ENCODE peak calls at places on chromosomes 16 and 17, in eight cellular contexts. One of them, this sample, is unnamed.
A peak's percentile ranks its signal among the peaks of the same experiment; 100 is the strongest.

GRCh38 chr16:70682239-70683145 is 3.4 kb downstream of the MTSS2 start:
- DNase-seq in mucosa of descending colon: peak; percentile 15
- DNase-seq in CD8-positive, alpha-beta T cell: no peak
- DNase-seq in astrocyte of the spinal cord: no peak
- DNase-seq in tibial artery: no peak
- DNase-seq in spleen: peak; percentile 67
- DNase-seq in hepatocyte: no peak
- DNase-seq in progenitor cell of endocrine pancreas: no peak
- DNase-seq in this sample: no peak

GRCh38 chr17:49454050-49454449 is 39.4 kb upstream of the PHB1 start:
- DNase-seq in mucosa of descending colon: no peak
- DNase-seq in CD8-positive, alpha-beta T cell: no peak
- DNase-seq in astrocyte of the spinal cord: peak; percentile 23
- DNase-seq in tibial artery: no peak
- DNase-seq in spleen: no peak
- DNase-seq in hepatocyte: no peak
- DNase-seq in progenitor cell of endocrine pancreas: no peak
- DNase-seq in this sample: no peak

GRCh38 chr17:65660947-65661346 is 99.5 kb upstream of the AXIN2 start:
- DNase-seq in mucosa of descending colon: no peak
- DNase-seq in CD8-positive, alpha-beta T cell: no peak
- DNase-seq in astrocyte of the spinal cord: peak; percentile 56
- DNase-seq in tibial artery: no peak
- DNase-seq in spleen: no peak
- DNase-seq in hepatocyte: no peak
- DNase-seq in progenitor cell of endocrine pancreas: no peak
- DNase-seq in this sample: no peak

GRCh38 chr16:73053379-73054130 is 5.6 kb upstream of the ZFHX3 start:
- DNase-seq in mucosa of descending colon: no peak
- DNase-seq in CD8-positive, alpha-beta T cell: no peak
- DNase-seq in astrocyte of the spinal cord: peak; percentile 69
- DNase-seq in tibial artery: no peak
- DNase-seq in spleen: no peak
- DNase-seq in hepatocyte: no peak
- DNase-seq in progenitor cell of endocrine pancreas: no peak
- DNase-seq in this sample: no peak

GRCh38 chr16:22081050-22081449 is 11.3 kb upstream of the VWA3A start:
- DNase-seq in mucosa of descending colon: no peak
- DNase-seq in CD8-positive, alpha-beta T cell: no peak
- DNase-seq in astrocyte of the spinal cord: no peak
- DNase-seq in tibial artery: no peak
- DNase-seq in spleen: no peak
- DNase-seq in hepatocyte: no peak
- DNase-seq in progenitor cell of endocrine pancreas: no peak
- DNase-seq in this sample: no peak

GRCh38 chr16:59463776-59464175 is 729.7 kb upstream of the GOT2 start:
- DNase-seq in mucosa of descending colon: no peak
- DNase-seq in CD8-positive, alpha-beta T cell: no peak
- DNase-seq in astrocyte of the spinal cord: no peak
- DNase-seq in tibial artery: no peak
- DNase-seq in spleen: no peak
- DNase-seq in hepatocyte: no peak
- DNase-seq in progenitor cell of endocrine pancreas: no peak
- DNase-seq in this sample: no peak

GRCh38 chr16:67000384-67001158 is 12.2 kb downstream of the CES4A start:
- DNase-seq in mucosa of descending colon: peak; percentile 77
- DNase-seq in CD8-positive, alpha-beta T cell: peak; percentile 18
- DNase-seq in astrocyte of the spinal cord: peak; percentile 13
- DNase-seq in tibial artery: peak; percentile 55
- DNase-seq in spleen: peak; percentile 88
- DNase-seq in hepatocyte: peak; percentile 72
- DNase-seq in progenitor cell of endocrine pancreas: peak; percentile 34
- DNase-seq in this sample: no peak

GRCh38 chr17:40323731-40324650 is 15.0 kb downstream of the RARA start:
- DNase-seq in mucosa of descending colon: peak; percentile 68
- DNase-seq in CD8-positive, alpha-beta T cell: no peak
- DNase-seq in astrocyte of the spinal cord: no peak
- DNase-seq in tibial artery: peak; percentile 73
- DNase-seq in spleen: peak; percentile 85
- DNase-seq in hepatocyte: no peak
- DNase-seq in progenitor cell of endocrine pancreas: no peak
- DNase-seq in this sample: no peak

GRCh38 chr17:40517981-40518380 is 16.6 kb upstream of the TNS4 start:
- DNase-seq in mucosa of descending colon: no peak
- DNase-seq in CD8-positive, alpha-beta T cell: no peak
- DNase-seq in astrocyte of the spinal cord: no peak
- DNase-seq in tibial artery: no peak
- DNase-seq in spleen: peak; percentile 33
- DNase-seq in hepatocyte: no peak
- DNase-seq in progenitor cell of endocrine pancreas: no peak
- DNase-seq in this sample: no peak

GRCh38 chr17:5826384-5826783 is 242.1 kb upstream of the NLRP1 start:
- DNase-seq in mucosa of descending colon: no peak
- DNase-seq in CD8-positive, alpha-beta T cell: no peak
- DNase-seq in astrocyte of the spinal cord: peak; percentile 34
- DNase-seq in tibial artery: no peak
- DNase-seq in spleen: no peak
- DNase-seq in hepatocyte: no peak
- DNase-seq in progenitor cell of endocrine pancreas: no peak
- DNase-seq in this sample: no peak

GRCh38 chr17:19718613-19719364 is 2.4 kb upstream of the SLC47A2 start:
- DNase-seq in mucosa of descending colon: no peak
- DNase-seq in CD8-positive, alpha-beta T cell: no peak
- DNase-seq in astrocyte of the spinal cord: no peak
- DNase-seq in tibial artery: no peak
- DNase-seq in spleen: no peak
- DNase-seq in hepatocyte: no peak
- DNase-seq in progenitor cell of endocrine pancreas: no peak
- DNase-seq in this sample: no peak

GRCh38 chr17:35074711-35075707 is 11.5 kb upstream of the RFFL start:
- DNase-seq in mucosa of descending colon: no peak
- DNase-seq in CD8-positive, alpha-beta T cell: no peak
- DNase-seq in astrocyte of the spinal cord: no peak
- DNase-seq in tibial artery: no peak
- DNase-seq in spleen: no peak
- DNase-seq in hepatocyte: no peak
- DNase-seq in progenitor cell of endocrine pancreas: no peak
- DNase-seq in this sample: no peak

GRCh38 chr17:4940625-4941021 is 555 bp downstream of the RNF167 start:
- DNase-seq in mucosa of descending colon: peak; percentile 84
- DNase-seq in CD8-positive, alpha-beta T cell: peak; percentile 42
- DNase-seq in astrocyte of the spinal cord: no peak
- DNase-seq in tibial artery: no peak
- DNase-seq in spleen: peak; percentile 91
- DNase-seq in hepatocyte: no peak
- DNase-seq in progenitor cell of endocrine pancreas: no peak
- DNase-seq in this sample: no peak

GRCh38 chr17:71790791-71791190 is 330.0 kb upstream of the SOX9 start:
- DNase-seq in mucosa of descending colon: no peak
- DNase-seq in CD8-positive, alpha-beta T cell: no peak
- DNase-seq in astrocyte of the spinal cord: peak; percentile 29
- DNase-seq in tibial artery: no peak
- DNase-seq in spleen: no peak
- DNase-seq in hepatocyte: no peak
- DNase-seq in progenitor cell of endocrine pancreas: no peak
- DNase-seq in this sample: no peak

GRCh38 chr17:1494203-1494602 is 1.7 kb upstream of the MYO1C start:
- DNase-seq in mucosa of descending colon: no peak
- DNase-seq in CD8-positive, alpha-beta T cell: no peak
- DNase-seq in astrocyte of the spinal cord: no peak
- DNase-seq in tibial artery: no peak
- DNase-seq in spleen: no peak
- DNase-seq in hepatocyte: no peak
- DNase-seq in progenitor cell of endocrine pancreas: no peak
- DNase-seq in this sample: no peak

GRCh38 chr16:57023541-57024249 is 34.3 kb downstream of the NLRC5 start:
- DNase-seq in mucosa of descending colon: no peak
- DNase-seq in CD8-positive, alpha-beta T cell: peak; percentile 73
- DNase-seq in astrocyte of the spinal cord: no peak
- DNase-seq in tibial artery: no peak
- DNase-seq in spleen: peak; percentile 73
- DNase-seq in hepatocyte: no peak
- DNase-seq in progenitor cell of endocrine pancreas: no peak
- DNase-seq in this sample: no peak

GRCh38 chr16:28935924-28936783 is 4.4 kb downstream of the CD19 start:
- DNase-seq in mucosa of descending colon: peak; percentile 92
- DNase-seq in CD8-positive, alpha-beta T cell: peak; percentile 61
- DNase-seq in astrocyte of the spinal cord: peak; percentile 74
- DNase-seq in tibial artery: peak; percentile 77
- DNase-seq in spleen: peak; percentile 94
- DNase-seq in hepatocyte: peak; percentile 55
- DNase-seq in progenitor cell of endocrine pancreas: no peak
- DNase-seq in this sample: no peak

GRCh38 chr16:85151603-85152413 is 39.5 kb upstream of the CIBAR2 start:
- DNase-seq in mucosa of descending colon: no peak
- DNase-seq in CD8-positive, alpha-beta T cell: no peak
- DNase-seq in astrocyte of the spinal cord: peak; percentile 82
- DNase-seq in tibial artery: peak; percentile 80
- DNase-seq in spleen: no peak
- DNase-seq in hepatocyte: peak; percentile 89
- DNase-seq in progenitor cell of endocrine pancreas: no peak
- DNase-seq in this sample: no peak

DNA sequence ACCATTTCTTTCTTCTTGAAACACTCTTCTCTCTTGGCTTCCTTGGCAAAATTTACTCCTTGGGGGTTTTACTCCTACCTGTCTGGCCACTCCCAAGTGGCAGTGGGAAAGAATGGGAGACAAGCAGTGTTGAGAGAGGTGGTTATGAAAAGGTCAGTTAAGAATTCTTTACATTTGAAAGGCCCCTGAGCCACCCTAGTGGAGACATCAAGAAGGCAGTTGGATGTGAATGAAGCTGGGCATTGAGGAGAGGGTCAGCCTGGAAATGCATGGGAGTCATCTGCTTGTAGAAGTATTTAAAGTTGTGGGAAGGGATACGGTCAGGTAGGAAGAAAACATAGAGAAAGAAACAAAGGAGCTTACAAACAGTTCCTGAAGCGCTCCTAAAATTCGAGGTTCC is 42.3 kb upstream of the CCNF start:
- DNase-seq in mucosa of descending colon: no peak
- DNase-seq in CD8-positive, alpha-beta T cell: no peak
- DNase-seq in astrocyte of the spinal cord: no peak
- DNase-seq in tibial artery: no peak
- DNase-seq in spleen: no peak
- DNase-seq in hepatocyte: no peak
- DNase-seq in progenitor cell of endocrine pancreas: no peak
- DNase-seq in this sample: no peak
- TF ChIP-seq CTCF in mucosa of descending colon: no peak
- TF ChIP-seq CTCF in CD8-positive, alpha-beta T cell: no peak
- TF ChIP-seq CTCF in astrocyte of the spinal cord: peak; percentile 47
- TF ChIP-seq CTCF in tibial artery: no peak
- TF ChIP-seq CTCF in spleen: no peak
- TF ChIP-seq CTCF in hepatocyte: no peak
- TF ChIP-seq CTCF in progenitor cell of endocrine pancreas: peak; percentile 50
- TF ChIP-seq CTCF in this sample: peak; percentile 65

GRCh38 chr17:57462007-57462579 is 205.8 kb downstream of the MSI2 start:
- DNase-seq in mucosa of descending colon: no peak
- DNase-seq in CD8-positive, alpha-beta T cell: no peak
- DNase-seq in astrocyte of the spinal cord: no peak
- DNase-seq in tibial artery: no peak
- DNase-seq in spleen: peak; percentile 38
- DNase-seq in hepatocyte: no peak
- DNase-seq in progenitor cell of endocrine pancreas: no peak
- DNase-seq in this sample: no peak

GRCh38 chr17:57457188-57457587 is 200.9 kb downstream of the MSI2 start:
- DNase-seq in mucosa of descending colon: no peak
- DNase-seq in CD8-positive, alpha-beta T cell: no peak
- DNase-seq in astrocyte of the spinal cord: no peak
- DNase-seq in tibial artery: no peak
- DNase-seq in spleen: no peak
- DNase-seq in hepatocyte: no peak
- DNase-seq in progenitor cell of endocrine pancreas: no peak
- DNase-seq in this sample: no peak

GRCh38 chr17:57461082-57461481 is 204.8 kb downstream of the MSI2 start:
- DNase-seq in mucosa of descending colon: no peak
- DNase-seq in CD8-positive, alpha-beta T cell: no peak
- DNase-seq in astrocyte of the spinal cord: no peak
- DNase-seq in tibial artery: no peak
- DNase-seq in spleen: no peak
- DNase-seq in hepatocyte: no peak
- DNase-seq in progenitor cell of endocrine pancreas: no peak
- DNase-seq in this sample: no peak

GRCh38 chr17:57458718-57459285 is 202.5 kb downstream of the MSI2 start:
- DNase-seq in mucosa of descending colon: no peak
- DNase-seq in CD8-positive, alpha-beta T cell: no peak
- DNase-seq in astrocyte of the spinal cord: no peak
- DNase-seq in tibial artery: no peak
- DNase-seq in spleen: no peak
- DNase-seq in hepatocyte: no peak
- DNase-seq in progenitor cell of endocrine pancreas: no peak
- DNase-seq in this sample: no peak

DNA sequence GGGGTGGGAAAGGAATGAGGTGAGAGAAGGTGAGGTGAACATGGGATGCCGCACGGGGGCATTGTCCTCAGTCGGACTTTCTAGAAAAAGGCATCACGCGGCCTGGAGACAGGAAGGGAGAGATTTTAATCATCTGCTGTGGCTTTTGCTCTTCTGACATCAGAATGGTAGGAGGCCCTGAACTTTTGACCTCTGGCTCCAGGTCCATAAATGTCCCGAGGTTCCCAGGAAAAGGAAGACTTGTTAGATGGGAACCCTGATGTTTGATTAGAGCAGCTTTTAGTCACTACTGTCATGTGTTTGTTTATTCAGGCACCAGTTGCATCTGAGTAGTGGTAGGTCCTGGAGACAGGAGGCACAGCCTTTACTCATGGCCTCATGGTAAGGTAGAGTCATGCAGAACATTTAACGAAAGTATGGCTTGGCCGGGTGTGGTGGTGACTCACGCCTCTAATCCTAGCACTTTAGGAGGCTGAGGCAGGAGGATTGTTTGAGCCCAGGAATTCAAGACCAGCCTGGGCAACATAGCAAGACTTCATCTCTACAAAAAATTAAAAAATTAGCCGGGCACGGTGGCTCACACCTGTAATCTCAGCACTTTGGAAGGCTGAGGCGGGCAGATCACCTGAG is 203.1 kb downstream of the MSI2 start:
- DNase-seq in mucosa of descending colon: no peak
- DNase-seq in CD8-positive, alpha-beta T cell: no peak
- DNase-seq in astrocyte of the spinal cord: peak; percentile 83
- DNase-seq in tibial artery: no peak
- DNase-seq in spleen: no peak
- DNase-seq in hepatocyte: no peak
- DNase-seq in progenitor cell of endocrine pancreas: no peak
- DNase-seq in this sample: no peak
- TF ChIP-seq CTCF in mucosa of descending colon: no peak
- TF ChIP-seq CTCF in CD8-positive, alpha-beta T cell: no peak
- TF ChIP-seq CTCF in astrocyte of the spinal cord: no peak
- TF ChIP-seq CTCF in tibial artery: no peak
- TF ChIP-seq CTCF in spleen: no peak
- TF ChIP-seq CTCF in hepatocyte: no peak
- TF ChIP-seq CTCF in progenitor cell of endocrine pancreas: no peak
- TF ChIP-seq CTCF in this sample: no peak

GRCh38 chr17:77229786-77230435 is 89.1 kb downstream of the SEC14L1 start:
- DNase-seq in mucosa of descending colon: no peak
- DNase-seq in CD8-positive, alpha-beta T cell: no peak
- DNase-seq in astrocyte of the spinal cord: no peak
- DNase-seq in tibial artery: no peak
- DNase-seq in spleen: peak; percentile 54
- DNase-seq in hepatocyte: no peak
- DNase-seq in progenitor cell of endocrine pancreas: no peak
- DNase-seq in this sample: no peak
- TF ChIP-seq CTCF in mucosa of descending colon: no peak
- TF ChIP-seq CTCF in CD8-positive, alpha-beta T cell: no peak
- TF ChIP-seq CTCF in astrocyte of the spinal cord: no peak
- TF ChIP-seq CTCF in tibial artery: no peak
- TF ChIP-seq CTCF in spleen: no peak
- TF ChIP-seq CTCF in hepatocyte: no peak
- TF ChIP-seq CTCF in progenitor cell of endocrine pancreas: no peak
- TF ChIP-seq CTCF in this sample: no peak

GRCh38 chr17:63476857-63477470 is at the start of gene ACE:
- DNase-seq in mucosa of descending colon: peak; percentile 80
- DNase-seq in CD8-positive, alpha-beta T cell: no peak
- DNase-seq in astrocyte of the spinal cord: no peak
- DNase-seq in tibial artery: no peak
- DNase-seq in spleen: no peak
- DNase-seq in hepatocyte: peak; percentile 86
- DNase-seq in progenitor cell of endocrine pancreas: peak; percentile 44
- DNase-seq in this sample: no peak
- TF ChIP-seq CTCF in mucosa of descending colon: no peak
- TF ChIP-seq CTCF in CD8-positive, alpha-beta T cell: no peak
- TF ChIP-seq CTCF in astrocyte of the spinal cord: no peak
- TF ChIP-seq CTCF in tibial artery: no peak
- TF ChIP-seq CTCF in spleen: no peak
- TF ChIP-seq CTCF in hepatocyte: no peak
- TF ChIP-seq CTCF in progenitor cell of endocrine pancreas: peak; percentile 18
- TF ChIP-seq CTCF in this sample: no peak